ENCODE peak calls at places on chromosomes 2 and 18, in five cellular contexts. U is endothelial cell of umbilical vein, I is PC-3, L is GM23338, B is H9. S is an unnamed sample.

GRCh38 chr2:200944467-200945394 is 18.7 kb downstream of the ORC2 start:
- DNase-seq in U (peak), I (peak), L (no peak), B (no peak), S (no peak)

GRCh38 chr2:152240559-152241231 is 65.1 kb upstream of the STAM2 start:
- DNase-seq in U (peak), I (peak), L (no peak), B (no peak), S (no peak)

GRCh38 chr2:241855888-241856422 is 2.7 kb downstream of the PDCD1 start:
- DNase-seq in U (no peak), I (no peak), L (no peak), B (no peak), S (no peak)

GRCh38 chr2:227853765-227854271 is 17.6 kb upstream of the DAW1 start:
- DNase-seq in U (no peak), I (no peak), L (no peak), B (no peak), S (no peak)

GRCh38 chr2:209102319-209102718 is 321.5 kb upstream of the MAP2 start:
- DNase-seq in U (no peak), I (no peak), L (no peak), B (no peak), S (no peak)

GRCh38 chr18:79105455-79105854 is 36.3 kb downstream of the ATP9B start:
- DNase-seq in U (no peak), I (no peak), L (no peak), B (no peak), S (no peak)

GRCh38 chr2:11344342-11344955 is at the start of gene ROCK2:
- DNase-seq in U (peak), I (peak), L (peak), B (peak), S (peak)

GRCh38 chr18:13616525-13617035 is 109.8 kb downstream of the FAM210A start:
- DNase-seq in U (no peak), I (peak), L (no peak), B (no peak), S (peak)

GRCh38 chr2:28544915-28545589 is 49.2 kb downstream of the PLB1 start:
- DNase-seq in U (no peak), I (peak), L (no peak), B (no peak), S (no peak)

GRCh38 chr2:102239344-102239743 is 52.5 kb downstream of the IL1RL2 start:
- DNase-seq in U (no peak), I (no peak), L (no peak), B (no peak), S (no peak)

GRCh38 chr2:102236132-102236531 is 49.3 kb downstream of the IL1RL2 start:
- DNase-seq in U (no peak), I (no peak), L (no peak), B (no peak), S (no peak)

GRCh38 chr2:102237176-102237575 is 50.4 kb downstream of the IL1RL2 start:
- DNase-seq in U (no peak), I (no peak), L (no peak), B (no peak), S (no peak)

GRCh38 chr2:102238778-102239177 is 52.0 kb downstream of the IL1RL2 start:
- DNase-seq in U (no peak), I (no peak), L (no peak), B (no peak), S (no peak)

GRCh38 chr2:102238039-102238756 is 51.4 kb downstream of the IL1RL2 start:
- DNase-seq in U (peak), I (no peak), L (no peak), B (no peak), S (no peak)
- H2AFZ ChIP-seq in U (peak), I (no peak), L (no peak), B (no peak), S (no peak)

GRCh38 chr2:212528106-212528856 is 10.3 kb downstream of the ERBB4 start:
- DNase-seq in U (no peak), I (peak), L (no peak), B (no peak), S (no peak)
- H2AFZ ChIP-seq in U (no peak), I (no peak), L (no peak), B (no peak), S (no peak)

DNA sequence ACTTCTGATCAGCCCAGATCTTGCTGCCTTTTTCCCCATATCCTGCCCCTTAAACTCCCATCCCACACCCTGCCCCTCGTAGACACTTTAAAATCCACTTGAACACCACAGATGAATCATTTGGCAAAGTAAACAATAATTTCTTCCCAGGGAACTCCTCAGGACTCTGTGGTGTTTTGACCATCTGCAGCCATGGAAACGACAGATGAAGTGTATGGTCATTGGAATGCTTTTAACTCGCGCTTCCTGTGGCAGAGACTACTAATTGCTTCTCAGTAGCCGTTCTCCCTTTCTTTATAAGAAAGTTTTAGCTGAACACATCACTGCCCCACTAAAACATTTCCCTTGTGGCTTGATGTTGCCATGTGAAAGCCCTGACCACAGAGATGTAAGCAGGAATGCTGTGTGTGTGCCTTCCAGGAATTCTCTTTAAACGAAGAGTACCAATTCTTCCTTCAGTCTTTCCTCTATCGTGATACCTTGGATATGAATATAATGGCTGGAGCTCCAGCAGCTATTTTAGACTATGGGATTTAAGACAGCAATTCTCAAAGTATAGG is 92.7 kb upstream of the PARD3B start:
- DNase-seq in U (peak), I (peak), L (peak), B (peak), S (no peak)
- H2AFZ ChIP-seq in U (peak), I (no peak), L (no peak), B (no peak), S (no peak)

GRCh38 chr2:176934869-176935415 is 277.7 kb upstream of the HNRNPA3 start:
- DNase-seq in U (no peak), I (no peak), L (peak), B (no peak), S (no peak)

GRCh38 chr2:176935543-176936102 is 277.0 kb upstream of the HNRNPA3 start:
- DNase-seq in U (no peak), I (no peak), L (no peak), B (no peak), S (no peak)

GRCh38 chr2:176936410-176936809 is 276.2 kb upstream of the HNRNPA3 start:
- DNase-seq in U (no peak), I (no peak), L (no peak), B (no peak), S (no peak)

GRCh38 chr2:176934131-176934530 is 278.5 kb upstream of the HNRNPA3 start:
- DNase-seq in U (no peak), I (no peak), L (no peak), B (no peak), S (no peak)

DNA sequence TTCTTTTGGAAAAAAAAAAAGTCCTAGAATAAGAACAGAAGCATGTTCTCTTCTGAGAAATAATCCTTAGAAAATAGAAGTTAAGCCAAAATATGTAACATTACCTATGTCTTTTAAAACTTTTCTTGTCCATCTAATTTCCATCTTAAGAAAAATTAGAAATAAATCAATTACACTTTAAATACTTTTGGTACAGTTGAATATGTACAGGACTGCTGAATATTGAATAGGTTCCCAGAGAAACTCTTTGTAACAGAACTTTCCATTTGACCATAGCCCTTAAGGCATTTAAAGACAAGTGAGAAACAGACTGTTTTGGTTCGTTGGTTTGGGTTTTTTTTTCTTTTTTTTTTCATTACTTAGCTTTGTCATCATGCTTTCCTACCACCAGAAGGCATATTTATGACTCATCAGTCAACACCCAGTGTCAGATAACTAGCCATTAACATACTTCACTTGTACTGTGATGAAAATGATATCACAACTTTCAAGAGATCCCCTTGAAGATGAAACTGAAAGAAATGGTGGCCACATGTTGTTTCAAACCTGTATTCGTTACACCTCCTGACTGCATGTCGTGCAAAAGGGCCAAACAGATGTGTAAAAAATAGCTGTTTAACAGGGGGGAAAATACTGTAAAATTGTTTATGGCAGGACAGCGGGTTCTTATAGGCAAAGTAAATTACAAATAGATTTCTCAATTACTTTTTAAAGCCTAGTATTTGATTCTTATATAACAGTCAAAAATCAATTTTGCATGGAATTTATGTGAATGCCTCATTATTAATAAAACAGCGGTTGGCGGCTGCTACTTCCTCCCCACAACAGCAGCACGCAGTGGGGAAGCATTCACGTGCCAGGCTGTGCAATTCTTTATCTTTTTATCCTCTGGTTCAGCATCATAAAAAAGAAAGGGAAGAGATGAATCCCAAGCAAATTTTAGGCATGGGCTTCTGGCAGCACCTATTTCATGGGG is 280.7 kb upstream of the HNRNPA3 start:
- DNase-seq in U (peak), I (peak), L (no peak), B (no peak), S (no peak)
- H2AFZ ChIP-seq in U (no peak), I (no peak), L (peak), B (no peak), S (no peak)